ENCODE peak calls at places on chromosomes 16 and 17, in six cellular contexts. P is H1, L is GM12878, H is GM12891, C is HepG2, B is K562. S is an unnamed sample.

GRCh38 chr17:31487648-31488263 is 96.3 kb downstream of the RAB11FIP4 start:
- DNase-seq in P (peak), B (peak), L (no peak), C (peak), H (peak), S (peak)

GRCh38 chr16:29899516-29900101 is at the start of gene SEZ6L2:
- DNase-seq in P (peak), B (peak), C (peak), H (no peak), L (no peak), S (no peak)

GRCh38 chr16:29665294-29666077 is 2.4 kb downstream of the SPN start:
- DNase-seq in L (no peak), P (no peak), H (no peak), C (no peak), B (no peak), S (no peak)

GRCh38 chr17:58277726-58278595 is 2.8 kb downstream of the MPO start:
- DNase-seq in P (no peak), C (no peak), H (no peak), L (no peak), B (no peak), S (no peak)

GRCh38 chr17:70040336-70040735 is 34.7 kb upstream of the KCNJ16 start:
- DNase-seq in P (no peak), H (no peak), B (no peak), C (no peak), L (no peak), S (no peak)

GRCh38 chr16:3479654-3480216 is 15.6 kb downstream of the C16orf90 start:
- DNase-seq in H (no peak), B (no peak), C (no peak), P (no peak), L (no peak), S (no peak)

GRCh38 chr17:57004944-57005579 is 27.1 kb downstream of the SCPEP1 start:
- DNase-seq in P (no peak), H (peak), C (no peak), B (peak), L (peak), S (no peak)

GRCh38 chr16:72561-73537 is at the start of gene RHBDF1:
- DNase-seq in C (no peak), L (no peak), H (no peak), B (peak), P (peak), S (peak)

GRCh38 chr17:44830359-44831269 is 527 bp upstream of the GJC1 start:
- DNase-seq in H (no peak), P (peak), C (no peak), B (no peak), L (no peak), S (no peak)

GRCh38 chr17:30920282-30920681 is 1.5 kb upstream of the ADAP2 start:
- DNase-seq in C (peak), P (no peak), B (no peak), L (no peak), H (no peak), S (no peak)

GRCh38 chr17:77506371-77506991 is 365.7 kb downstream of the SEC14L1 start:
- DNase-seq in B (no peak), P (no peak), L (no peak), H (no peak), C (no peak), S (no peak)

GRCh38 chr17:58747674-58748073 is 8.0 kb upstream of the PPM1E start:
- DNase-seq in P (no peak), H (no peak), C (no peak), B (no peak), L (no peak), S (no peak)

GRCh38 chr16:3879887-3880564 is 487 bp downstream of the CREBBP start:
- DNase-seq in B (peak), H (peak), L (no peak), C (no peak), P (no peak), S (peak)

GRCh38 chr17:12927541-12928425 is 90.0 kb downstream of the ELAC2 start:
- DNase-seq in P (no peak), C (no peak), B (no peak), L (no peak), H (no peak), S (no peak)

GRCh38 chr16:53220585-53220984 is 165.8 kb downstream of the CHD9 start:
- DNase-seq in P (no peak), H (no peak), B (peak), C (peak), L (no peak), S (no peak)

GRCh38 chr17:63279498-63280230 is 166.4 kb downstream of the CYB561 start:
- DNase-seq in P (no peak), C (no peak), L (no peak), B (no peak), H (no peak), S (no peak)

GRCh38 chr17:48441862-48442261 is 11.8 kb upstream of the SKAP1 start:
- DNase-seq in L (no peak), P (no peak), C (no peak), B (no peak), H (no peak), S (no peak)

GRCh38 chr17:82281502-82282238 is 8.2 kb upstream of the CSNK1D start:
- DNase-seq in L (peak), P (no peak), H (no peak), C (no peak), B (no peak), S (no peak)

GRCh38 chr17:74836191-74836590 is 23.5 kb downstream of the GRIN2C start:
- DNase-seq in H (no peak), L (no peak), C (no peak), B (no peak), P (no peak), S (no peak)

DNA sequence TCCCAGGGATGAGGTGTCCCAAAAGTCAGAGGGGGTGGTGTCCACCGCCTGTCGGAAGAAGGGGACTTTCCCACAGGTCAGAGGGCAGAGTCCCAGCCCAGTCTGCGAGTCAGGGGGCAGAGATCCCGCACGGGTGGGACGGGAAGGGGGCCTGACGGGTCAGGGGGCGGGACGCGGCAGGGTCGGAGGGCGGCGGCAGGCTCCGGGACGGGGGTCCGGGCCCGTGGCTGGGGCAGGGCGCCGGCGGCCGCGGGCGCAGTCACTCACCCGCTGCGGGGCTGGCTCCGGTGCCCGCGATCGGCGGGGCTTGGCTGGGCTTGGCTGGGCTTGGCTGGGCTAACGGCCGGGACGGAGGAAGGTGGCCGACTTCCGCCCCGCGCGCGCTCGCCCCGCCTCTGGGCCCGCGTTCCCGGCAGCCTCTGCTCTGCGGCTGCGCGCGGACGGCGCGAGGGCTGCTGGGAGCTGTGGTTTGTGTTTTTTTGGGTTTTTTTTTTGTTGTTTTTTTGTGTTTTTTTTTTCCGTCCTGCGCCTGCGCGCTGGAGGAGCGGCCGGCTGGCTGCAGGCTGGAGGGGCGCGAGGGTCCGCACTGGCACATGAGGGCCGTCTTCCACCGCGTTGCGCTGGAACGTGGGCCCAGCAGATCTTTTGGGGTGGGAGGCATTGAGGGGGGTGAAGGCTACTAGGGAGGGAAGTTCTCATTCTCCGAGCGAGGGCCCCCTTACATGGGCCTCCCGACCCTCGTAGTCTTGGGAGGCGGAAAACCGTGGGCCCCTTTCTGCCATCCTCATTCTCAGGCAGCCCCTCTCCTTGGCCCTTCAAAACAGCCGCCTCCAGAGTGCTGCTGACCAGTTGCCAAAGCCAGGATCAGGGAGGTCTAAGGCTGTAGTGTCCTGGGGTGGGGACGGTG is at the start of gene CANT1:
- DNase-seq in P (peak), H (peak), B (peak), C (peak), L (peak), S (peak)
- TF ChIP-seq POLR2A in P (no peak), H (peak), B (peak), C (peak), L (peak), S (peak)

DNA sequence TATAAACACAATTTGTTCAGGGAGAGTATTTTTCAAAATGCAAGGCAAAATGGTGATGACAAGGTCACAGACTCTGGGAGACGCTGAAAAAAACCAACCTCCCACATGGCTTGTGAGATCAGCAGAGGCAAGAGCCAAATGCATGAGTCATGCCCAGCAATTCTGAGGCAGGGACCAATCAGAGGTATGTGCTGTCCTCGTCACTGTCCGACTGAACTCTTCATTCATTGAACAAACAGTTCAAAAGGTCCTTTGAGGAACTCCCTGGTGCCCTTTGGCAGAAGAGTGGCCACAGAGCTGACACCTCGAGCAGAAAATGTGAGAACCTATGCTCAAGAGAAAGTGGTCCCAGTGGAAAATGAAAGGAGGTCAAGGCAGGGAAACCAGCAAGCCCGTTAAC is 51.0 kb downstream of the CDH11 start:
- DNase-seq in L (no peak), P (no peak), B (peak), H (no peak), C (peak), S (no peak)
- TF ChIP-seq TAF1 in L (no peak), P (no peak), B (no peak), H (no peak), C (no peak), S (no peak)

GRCh38 chr16:67842509-67843342 is 606 bp downstream of the THAP11 start:
- DNase-seq in L (no peak), P (peak), C (peak), B (peak), H (no peak), S (peak)
- TF ChIP-seq POLR2AphosphoS5 in L (no peak), P (no peak), C (no peak), B (no peak), H (no peak), S (no peak)

GRCh38 chr17:78645421-78646295 is 68.5 kb upstream of the DNAH17 start:
- DNase-seq in C (no peak), H (peak), P (no peak), L (peak), B (peak), S (peak)

GRCh38 chr17:78648293-78648692 is 71.1 kb upstream of the DNAH17 start:
- DNase-seq in L (no peak), H (no peak), B (no peak), C (no peak), P (no peak), S (no peak)

GRCh38 chr17:78644259-78644658 is 67.1 kb upstream of the DNAH17 start:
- DNase-seq in L (no peak), C (no peak), B (no peak), H (no peak), P (no peak), S (no peak)

GRCh38 chr17:78644971-78645370 is 67.8 kb upstream of the DNAH17 start:
- DNase-seq in H (no peak), B (no peak), P (no peak), L (no peak), C (no peak), S (no peak)

GRCh38 chr17:78647030-78647429 is 69.8 kb upstream of the DNAH17 start:
- DNase-seq in C (no peak), P (no peak), B (no peak), H (no peak), L (no peak), S (no peak)
- TF ChIP-seq POLR2A in C (no peak), P (no peak), B (no peak), H (no peak), L (no peak), S (no peak)

S was measured in GM12892.